ENCODE peak calls at places on chromosomes 16 and 17, in five cellular contexts. J is H54; X is CD8-positive, alpha-beta memory T cell; N is A549; A is C1 segment of cervical spinal cord. H is an unnamed sample.

GRCh38 chr17:50269477-50270429 is 4.5 kb upstream of the TMEM92 start:
- DNase-seq in J (peak; percentile 80), X (peak; percentile 29), N (peak; percentile 91), A (no peak), H (peak; percentile 59)

GRCh38 chr16:15880909-15881308 is 7.5 kb downstream of the CEP20 start:
- DNase-seq in J (no peak), X (no peak), N (no peak), A (no peak), H (no peak)

GRCh38 chr17:21686165-21687015 is 5.9 kb upstream of the KCNJ18 start:
- DNase-seq in J (no peak), X (no peak), N (no peak), A (no peak), H (no peak)

GRCh38 chr17:45825792-45826191 is 18.9 kb upstream of the SPPL2C start:
- DNase-seq in J (no peak), X (no peak), N (no peak), A (no peak), H (no peak)

GRCh38 chr17:62629556-62630364 is 2.3 kb downstream of the MRC2 start:
- DNase-seq in J (no peak), X (no peak), N (no peak), A (no peak), H (no peak)

GRCh38 chr16:11316331-11317015 is 28.8 kb upstream of the RMI2 start:
- DNase-seq in J (no peak), X (no peak), N (no peak), A (no peak), H (no peak)

GRCh38 chr17:17815062-17815406 is 21.8 kb downstream of the SREBF1 start:
- DNase-seq in J (no peak), X (no peak), N (no peak), A (no peak), H (no peak)

GRCh38 chr16:50399411-50399810 is 30.6 kb upstream of the BRD7 start:
- DNase-seq in J (no peak), X (no peak), N (no peak), A (no peak), H (no peak)

GRCh38 chr17:7363311-7363710 is 8.4 kb downstream of the TMEM95 start:
- DNase-seq in J (peak; percentile 68), X (no peak), N (no peak), A (no peak), H (no peak)

GRCh38 chr16:73047536-73048291 is at the start of gene ZFHX3:
- DNase-seq in J (no peak), X (no peak), N (no peak), A (no peak), H (peak; percentile 59)

GRCh38 chr16:50573947-50574751 is 26.0 kb downstream of the NKD1 start:
- DNase-seq in J (no peak), X (no peak), N (no peak), A (no peak), H (no peak)

GRCh38 chr16:31177136-31177535 is 2.8 kb upstream of the FUS start:
- DNase-seq in J (no peak), X (peak; percentile 42), N (no peak), A (no peak), H (no peak)

GRCh38 chr17:376936-377863 is 24.6 kb upstream of the RPH3AL start:
- DNase-seq in J (no peak), X (no peak), N (no peak), A (no peak), H (no peak)

GRCh38 chr17:50107790-50108414 is 12.8 kb downstream of the PDK2 start:
- DNase-seq in J (peak; percentile 97), X (no peak), N (no peak), A (no peak), H (peak; percentile 51)

GRCh38 chr17:43401293-43401692 is 2.5 kb downstream of the ARL4D start:
- DNase-seq in J (peak; percentile 87), X (no peak), N (peak; percentile 81), A (no peak), H (peak; percentile 39)

GRCh38 chr16:78562650-78563049 is 463.2 kb downstream of the WWOX start:
- DNase-seq in J (no peak), X (no peak), N (no peak), A (no peak), H (no peak)

GRCh38 chr17:79990051-79990592 is 45.5 kb downstream of the TBC1D16 start:
- DNase-seq in J (no peak), X (no peak), N (no peak), A (no peak), H (no peak)

GRCh38 chr16:2611499-2611862 is 70.8 kb upstream of the KCTD5 start:
- DNase-seq in J (no peak), X (no peak), N (no peak), A (no peak), H (no peak)

GRCh38 chr16:56491657-56492261 is 28.1 kb downstream of the BBS2 start:
- DNase-seq in J (no peak), X (no peak), N (no peak), A (no peak), H (no peak)

GRCh38 chr17:31582151-31582907 is 190.9 kb downstream of the RAB11FIP4 start:
- DNase-seq in J (no peak), X (no peak), N (no peak), A (no peak), H (no peak)

GRCh38 chr17:30344283-30345088 is 10.6 kb upstream of the TMIGD1 start:
- DNase-seq in J (no peak), X (no peak), N (no peak), A (no peak), H (peak; percentile 98)